ENCODE peak calls at places on chromosome 16, in four cellular contexts. One of them, this sample, is unnamed.
A peak's percentile ranks its signal among the peaks of the same experiment; 100 is the strongest.

GRCh38 chr16:81486555-81487061 is 42.0 kb downstream of the CMIP start:
- DNase-seq in effector CD4-positive, alpha-beta T cell: no peak
- DNase-seq in lower lobe of right lung: peak; percentile 66
- DNase-seq in upper lobe of right lung: no peak
- DNase-seq in this sample: peak; percentile 92

GRCh38 chr16:81601008-81601428 is 156.4 kb downstream of the CMIP start:
- DNase-seq in upper lobe of right lung: no peak
- DNase-seq in lower lobe of right lung: no peak
- DNase-seq in effector CD4-positive, alpha-beta T cell: no peak
- DNase-seq in this sample: peak; percentile 37

GRCh38 chr16:69930117-69930776 is 20.9 kb upstream of the CLEC18A start:
- DNase-seq in upper lobe of right lung: no peak
- DNase-seq in effector CD4-positive, alpha-beta T cell: peak; percentile 32
- DNase-seq in lower lobe of right lung: peak; percentile 51
- DNase-seq in this sample: no peak

GRCh38 chr16:1152651-1153259 is at the start of gene CACNA1H:
- DNase-seq in upper lobe of right lung: no peak
- DNase-seq in lower lobe of right lung: no peak
- DNase-seq in effector CD4-positive, alpha-beta T cell: peak; percentile 42
- DNase-seq in this sample: no peak

GRCh38 chr16:70422543-70422942 is 16.4 kb downstream of the ST3GAL2 start:
- DNase-seq in lower lobe of right lung: no peak
- DNase-seq in upper lobe of right lung: no peak
- DNase-seq in effector CD4-positive, alpha-beta T cell: no peak
- DNase-seq in this sample: no peak

GRCh38 chr16:35492225-35492624 is 2032.8 kb downstream of the TP53TG3F start:
- DNase-seq in effector CD4-positive, alpha-beta T cell: no peak
- DNase-seq in upper lobe of right lung: no peak
- DNase-seq in lower lobe of right lung: no peak
- DNase-seq in this sample: peak; percentile 65

GRCh38 chr16:87540072-87540976 is 47.5 kb upstream of the ZCCHC14 start:
- DNase-seq in effector CD4-positive, alpha-beta T cell: no peak
- DNase-seq in upper lobe of right lung: no peak
- DNase-seq in lower lobe of right lung: no peak
- DNase-seq in this sample: no peak

GRCh38 chr16:12784076-12784475 is 19.6 kb downstream of the CPPED1 start:
- DNase-seq in effector CD4-positive, alpha-beta T cell: no peak
- DNase-seq in upper lobe of right lung: no peak
- DNase-seq in lower lobe of right lung: no peak
- DNase-seq in this sample: no peak

GRCh38 chr16:55000595-55000994 is 69.9 kb downstream of the IRX5 start:
- DNase-seq in effector CD4-positive, alpha-beta T cell: no peak
- DNase-seq in lower lobe of right lung: no peak
- DNase-seq in upper lobe of right lung: no peak
- DNase-seq in this sample: no peak

GRCh38 chr16:27070776-27071175 is 4.0 kb downstream of the C16orf82 start:
- DNase-seq in upper lobe of right lung: no peak
- DNase-seq in effector CD4-positive, alpha-beta T cell: no peak
- DNase-seq in lower lobe of right lung: no peak
- DNase-seq in this sample: no peak

GRCh38 chr16:75758215-75758614 is 31.9 kb upstream of the CPHXL start:
- DNase-seq in lower lobe of right lung: no peak
- DNase-seq in upper lobe of right lung: no peak
- DNase-seq in effector CD4-positive, alpha-beta T cell: no peak
- DNase-seq in this sample: no peak

GRCh38 chr16:6016530-6017184 is 919.1 kb upstream of the EEF2KMT start:
- DNase-seq in lower lobe of right lung: no peak
- DNase-seq in effector CD4-positive, alpha-beta T cell: no peak
- DNase-seq in upper lobe of right lung: no peak
- DNase-seq in this sample: no peak

GRCh38 chr16:977096-977701 is 4.4 kb upstream of the SOX8 start:
- DNase-seq in upper lobe of right lung: no peak
- DNase-seq in lower lobe of right lung: no peak
- DNase-seq in effector CD4-positive, alpha-beta T cell: no peak
- DNase-seq in this sample: peak; percentile 60

GRCh38 chr16:81632392-81633146 is 146.5 kb upstream of the PLCG2 start:
- DNase-seq in effector CD4-positive, alpha-beta T cell: peak; percentile 76
- DNase-seq in upper lobe of right lung: no peak
- DNase-seq in lower lobe of right lung: peak; percentile 65
- DNase-seq in this sample: peak; percentile 61

This sample was measured in kidney.